ENCODE peak calls at places on chromosome 3, in eight cellular contexts. One of them, this sample, is unnamed.

GRCh38 chr3:128496602-128497304 is 3.8 kb upstream of the GATA2 start:
- DNase-seq in SK-N-SH: peak; percentile 73
- DNase-seq in endothelial cell of umbilical vein: peak; percentile 47
- DNase-seq in HepG2: no peak
- DNase-seq in H1: no peak
- DNase-seq in GM12878: no peak
- DNase-seq in WTC11: no peak
- DNase-seq in HCT116: no peak
- DNase-seq in this sample: no peak

GRCh38 chr3:39216176-39216790 is 23.9 kb upstream of the XIRP1 start:
- DNase-seq in SK-N-SH: no peak
- DNase-seq in endothelial cell of umbilical vein: no peak
- DNase-seq in HepG2: no peak
- DNase-seq in H1: no peak
- DNase-seq in GM12878: peak; percentile 68
- DNase-seq in WTC11: no peak
- DNase-seq in HCT116: no peak
- DNase-seq in this sample: no peak

GRCh38 chr3:196506687-196507086 is 3.1 kb upstream of the RNF168 start:
- DNase-seq in SK-N-SH: no peak
- DNase-seq in endothelial cell of umbilical vein: no peak
- DNase-seq in HepG2: no peak
- DNase-seq in H1: no peak
- DNase-seq in GM12878: no peak
- DNase-seq in WTC11: no peak
- DNase-seq in HCT116: no peak
- DNase-seq in this sample: no peak

GRCh38 chr3:122962149-122962548 is 65.4 kb downstream of the SEMA5B start:
- DNase-seq in SK-N-SH: no peak
- DNase-seq in endothelial cell of umbilical vein: no peak
- DNase-seq in HepG2: no peak
- DNase-seq in H1: no peak
- DNase-seq in GM12878: no peak
- DNase-seq in WTC11: no peak
- DNase-seq in HCT116: no peak
- DNase-seq in this sample: no peak

GRCh38 chr3:133964547-133964946 is 65.2 kb downstream of the SLCO2A1 start:
- DNase-seq in SK-N-SH: no peak
- DNase-seq in endothelial cell of umbilical vein: no peak
- DNase-seq in HepG2: peak; percentile 4
- DNase-seq in H1: no peak
- DNase-seq in GM12878: no peak
- DNase-seq in WTC11: peak; percentile 24
- DNase-seq in HCT116: peak; percentile 19
- DNase-seq in this sample: peak; percentile 5

GRCh38 chr3:61777483-61777882 is 216.1 kb downstream of the PTPRG start:
- DNase-seq in SK-N-SH: no peak
- DNase-seq in endothelial cell of umbilical vein: no peak
- DNase-seq in HepG2: no peak
- DNase-seq in H1: no peak
- DNase-seq in GM12878: no peak
- DNase-seq in WTC11: no peak
- DNase-seq in HCT116: no peak
- DNase-seq in this sample: no peak

GRCh38 chr3:74624301-74624700 is 9.8 kb upstream of the CNTN3 start:
- DNase-seq in SK-N-SH: no peak
- DNase-seq in endothelial cell of umbilical vein: no peak
- DNase-seq in HepG2: no peak
- DNase-seq in H1: no peak
- DNase-seq in GM12878: no peak
- DNase-seq in WTC11: no peak
- DNase-seq in HCT116: no peak
- DNase-seq in this sample: no peak

GRCh38 chr3:49410844-49411549 is 779 bp downstream of the RHOA start:
- DNase-seq in SK-N-SH: no peak
- DNase-seq in endothelial cell of umbilical vein: peak; percentile 50
- DNase-seq in HepG2: no peak
- DNase-seq in H1: no peak
- DNase-seq in GM12878: no peak
- DNase-seq in WTC11: no peak
- DNase-seq in HCT116: no peak
- DNase-seq in this sample: no peak

GRCh38 chr3:185781759-185782158 is 43.1 kb downstream of the IGF2BP2 start:
- DNase-seq in SK-N-SH: no peak
- DNase-seq in endothelial cell of umbilical vein: no peak
- DNase-seq in HepG2: no peak
- DNase-seq in H1: no peak
- DNase-seq in GM12878: no peak
- DNase-seq in WTC11: no peak
- DNase-seq in HCT116: no peak
- DNase-seq in this sample: no peak

GRCh38 chr3:131174752-131175151 is 148.1 kb downstream of the NEK11 start:
- DNase-seq in SK-N-SH: no peak
- DNase-seq in endothelial cell of umbilical vein: no peak
- DNase-seq in HepG2: no peak
- DNase-seq in H1: no peak
- DNase-seq in GM12878: peak; percentile 27
- DNase-seq in WTC11: no peak
- DNase-seq in HCT116: no peak
- DNase-seq in this sample: no peak

GRCh38 chr3:38137615-38138346 is 680 bp upstream of the MYD88 start:
- DNase-seq in SK-N-SH: peak; percentile 44
- DNase-seq in endothelial cell of umbilical vein: peak; percentile 26
- DNase-seq in HepG2: no peak
- DNase-seq in H1: no peak
- DNase-seq in GM12878: no peak
- DNase-seq in WTC11: peak; percentile 52
- DNase-seq in HCT116: no peak
- DNase-seq in this sample: no peak

GRCh38 chr3:136377499-136377898 is 127.4 kb downstream of the PCCB start:
- DNase-seq in SK-N-SH: peak; percentile 6
- DNase-seq in endothelial cell of umbilical vein: no peak
- DNase-seq in HepG2: no peak
- DNase-seq in H1: no peak
- DNase-seq in GM12878: no peak
- DNase-seq in WTC11: no peak
- DNase-seq in HCT116: no peak
- DNase-seq in this sample: no peak

GRCh38 chr3:197292083-197293042 is 6.0 kb downstream of the DLG1 start:
- DNase-seq in SK-N-SH: no peak
- DNase-seq in endothelial cell of umbilical vein: no peak
- DNase-seq in HepG2: peak; percentile 54
- DNase-seq in H1: no peak
- DNase-seq in GM12878: no peak
- DNase-seq in WTC11: no peak
- DNase-seq in HCT116: no peak
- DNase-seq in this sample: no peak

GRCh38 chr3:52773361-52774065 is 2.8 kb upstream of the NEK4 start:
- DNase-seq in SK-N-SH: no peak
- DNase-seq in endothelial cell of umbilical vein: no peak
- DNase-seq in HepG2: no peak
- DNase-seq in H1: no peak
- DNase-seq in GM12878: no peak
- DNase-seq in WTC11: no peak
- DNase-seq in HCT116: no peak
- DNase-seq in this sample: no peak

GRCh38 chr3:58049143-58049785 is 41.0 kb downstream of the FLNB start:
- DNase-seq in SK-N-SH: no peak
- DNase-seq in endothelial cell of umbilical vein: peak; percentile 91
- DNase-seq in HepG2: peak; percentile 98
- DNase-seq in H1: peak; percentile 82
- DNase-seq in GM12878: no peak
- DNase-seq in WTC11: peak; percentile 59
- DNase-seq in HCT116: peak; percentile 95
- DNase-seq in this sample: peak; percentile 83

GRCh38 chr3:12350151-12350813 is 61.4 kb downstream of the PPARG start:
- DNase-seq in SK-N-SH: no peak
- DNase-seq in endothelial cell of umbilical vein: peak; percentile 71
- DNase-seq in HepG2: no peak
- DNase-seq in H1: no peak
- DNase-seq in GM12878: no peak
- DNase-seq in WTC11: no peak
- DNase-seq in HCT116: no peak
- DNase-seq in this sample: no peak

GRCh38 chr3:65927576-65927975 is 111.1 kb downstream of the MAGI1 start:
- DNase-seq in SK-N-SH: no peak
- DNase-seq in endothelial cell of umbilical vein: no peak
- DNase-seq in HepG2: peak; percentile 46
- DNase-seq in H1: no peak
- DNase-seq in GM12878: no peak
- DNase-seq in WTC11: no peak
- DNase-seq in HCT116: no peak
- DNase-seq in this sample: no peak

GRCh38 chr3:14216257-14217048 is 37.8 kb downstream of the LSM3 start:
- DNase-seq in SK-N-SH: peak; percentile 85
- DNase-seq in endothelial cell of umbilical vein: peak; percentile 83
- DNase-seq in HepG2: peak; percentile 39
- DNase-seq in H1: peak; percentile 64
- DNase-seq in GM12878: no peak
- DNase-seq in WTC11: peak; percentile 82
- DNase-seq in HCT116: no peak
- DNase-seq in this sample: no peak

GRCh38 chr3:180564676-180565075 is 37.3 kb upstream of the TTC14 start:
- DNase-seq in SK-N-SH: no peak
- DNase-seq in endothelial cell of umbilical vein: no peak
- DNase-seq in HepG2: no peak
- DNase-seq in H1: no peak
- DNase-seq in GM12878: no peak
- DNase-seq in WTC11: no peak
- DNase-seq in HCT116: no peak
- DNase-seq in this sample: no peak

DNA sequence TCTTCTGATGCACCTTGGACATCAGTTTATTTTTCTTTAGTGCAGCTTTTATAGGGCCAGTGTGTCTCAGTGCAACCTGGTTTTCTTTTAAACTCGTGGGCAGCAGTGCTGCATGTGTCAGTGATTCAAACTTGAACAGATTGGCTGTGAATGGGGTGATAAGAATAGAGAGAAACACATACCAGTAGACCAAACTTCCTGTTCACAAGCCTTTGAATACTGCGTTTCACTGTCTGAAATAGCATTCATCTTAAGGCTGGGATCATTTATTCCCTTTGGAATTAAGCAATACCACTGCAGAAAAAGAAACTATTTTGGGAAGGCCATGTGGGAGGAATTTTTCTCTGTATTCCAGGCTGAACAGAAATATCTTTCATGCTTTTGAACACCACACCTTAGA is 51.7 kb downstream of the PHLDB2 start:
- DNase-seq in SK-N-SH: no peak
- DNase-seq in endothelial cell of umbilical vein: peak; percentile 65
- DNase-seq in HepG2: no peak
- DNase-seq in H1: no peak
- DNase-seq in GM12878: no peak
- DNase-seq in WTC11: no peak
- DNase-seq in HCT116: no peak
- DNase-seq in this sample: no peak
- TF ChIP-seq MAX in SK-N-SH: no peak
- TF ChIP-seq MAX in endothelial cell of umbilical vein: no peak
- TF ChIP-seq MAX in HepG2: no peak
- TF ChIP-seq MAX in H1: no peak
- TF ChIP-seq MAX in GM12878: no peak
- TF ChIP-seq MAX in WTC11: no peak
- TF ChIP-seq MAX in HCT116: no peak
- TF ChIP-seq MAX in this sample: no peak

GRCh38 chr3:98617841-98618240 is 24.4 kb upstream of the CPOX start:
- DNase-seq in SK-N-SH: no peak
- DNase-seq in endothelial cell of umbilical vein: no peak
- DNase-seq in HepG2: no peak
- DNase-seq in H1: no peak
- DNase-seq in GM12878: no peak
- DNase-seq in WTC11: no peak
- DNase-seq in HCT116: no peak
- DNase-seq in this sample: no peak

GRCh38 chr3:98626151-98626550 is 32.7 kb upstream of the CPOX start:
- DNase-seq in SK-N-SH: no peak
- DNase-seq in endothelial cell of umbilical vein: no peak
- DNase-seq in HepG2: no peak
- DNase-seq in H1: no peak
- DNase-seq in GM12878: no peak
- DNase-seq in WTC11: no peak
- DNase-seq in HCT116: no peak
- DNase-seq in this sample: no peak

GRCh38 chr3:98628317-98628716 is 34.9 kb upstream of the CPOX start:
- DNase-seq in SK-N-SH: no peak
- DNase-seq in endothelial cell of umbilical vein: no peak
- DNase-seq in HepG2: no peak
- DNase-seq in H1: no peak
- DNase-seq in GM12878: no peak
- DNase-seq in WTC11: no peak
- DNase-seq in HCT116: no peak
- DNase-seq in this sample: no peak

DNA sequence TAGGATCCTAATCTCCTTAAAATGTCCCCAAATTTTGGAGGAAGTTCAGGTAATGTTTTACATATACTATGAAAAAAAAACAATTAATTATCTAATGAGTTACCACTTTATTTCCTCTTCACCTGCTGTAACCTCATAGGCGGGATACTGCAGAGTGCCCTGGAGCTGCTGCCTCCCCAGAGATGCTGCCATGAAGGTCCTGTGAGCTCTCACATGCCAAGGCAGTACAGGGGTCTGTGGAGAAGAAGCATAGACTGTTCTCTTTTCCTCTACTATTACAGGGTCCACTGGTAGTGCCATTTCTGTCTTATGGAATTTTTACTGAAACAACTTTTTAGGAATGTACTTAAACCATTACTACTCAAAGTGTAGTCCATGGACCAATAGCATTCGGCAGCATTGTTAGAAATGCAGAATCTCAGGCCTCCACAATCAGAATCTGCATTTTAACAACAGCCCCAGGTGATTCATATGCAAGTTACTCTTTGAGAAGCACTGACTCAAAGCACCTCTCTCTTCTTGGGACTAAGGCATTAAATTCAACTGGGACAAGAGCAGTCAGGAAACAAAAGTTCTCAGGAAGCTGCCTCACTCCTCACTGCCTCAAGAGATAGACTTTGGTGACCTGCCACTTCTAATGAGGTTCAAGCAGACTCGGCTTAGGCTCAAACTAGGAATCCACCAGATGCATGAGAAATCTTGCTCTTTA is 30.3 kb upstream of the CPOX start:
- DNase-seq in SK-N-SH: no peak
- DNase-seq in endothelial cell of umbilical vein: no peak
- DNase-seq in HepG2: no peak
- DNase-seq in H1: no peak
- DNase-seq in GM12878: no peak
- DNase-seq in WTC11: no peak
- DNase-seq in HCT116: no peak
- DNase-seq in this sample: no peak
- TF ChIP-seq MAX in SK-N-SH: no peak
- TF ChIP-seq MAX in endothelial cell of umbilical vein: no peak
- TF ChIP-seq MAX in HepG2: no peak
- TF ChIP-seq MAX in H1: no peak
- TF ChIP-seq MAX in GM12878: no peak
- TF ChIP-seq MAX in WTC11: no peak
- TF ChIP-seq MAX in HCT116: no peak
- TF ChIP-seq MAX in this sample: no peak

GRCh38 chr3:10648181-10648580 is 142.8 kb upstream of the ATP2B2 start:
- DNase-seq in SK-N-SH: no peak
- DNase-seq in endothelial cell of umbilical vein: no peak
- DNase-seq in HepG2: no peak
- DNase-seq in H1: no peak
- DNase-seq in GM12878: no peak
- DNase-seq in WTC11: no peak
- DNase-seq in HCT116: peak; percentile 37
- DNase-seq in this sample: no peak
- TF ChIP-seq MAX in SK-N-SH: no peak
- TF ChIP-seq MAX in endothelial cell of umbilical vein: no peak
- TF ChIP-seq MAX in HepG2: no peak
- TF ChIP-seq MAX in H1: no peak
- TF ChIP-seq MAX in GM12878: no peak
- TF ChIP-seq MAX in WTC11: no peak
- TF ChIP-seq MAX in HCT116: peak; percentile 65
- TF ChIP-seq MAX in this sample: no peak

GRCh38 chr3:173709026-173709425 is 311.5 kb downstream of the NLGN1 start:
- DNase-seq in SK-N-SH: no peak
- DNase-seq in endothelial cell of umbilical vein: peak; percentile 50
- DNase-seq in HepG2: no peak
- DNase-seq in H1: no peak
- DNase-seq in GM12878: no peak
- DNase-seq in WTC11: no peak
- DNase-seq in HCT116: no peak
- DNase-seq in this sample: no peak
- TF ChIP-seq MAX in SK-N-SH: no peak
- TF ChIP-seq MAX in endothelial cell of umbilical vein: no peak
- TF ChIP-seq MAX in HepG2: no peak
- TF ChIP-seq MAX in H1: no peak
- TF ChIP-seq MAX in GM12878: no peak
- TF ChIP-seq MAX in WTC11: no peak
- TF ChIP-seq MAX in HCT116: no peak
- TF ChIP-seq MAX in this sample: no peak

This sample was measured in A549.